ENCODE peak calls at places on chromosomes 3 and 15, in four cellular contexts. E is GM12878, U is HepG2, Z is K562. P is an unnamed sample.

GRCh38 chr3:171744055-171744741 is 66.1 kb downstream of the PLD1 start:
- DNase-seq in Z (no peak), E (no peak), U (no peak), P (no peak)

GRCh38 chr3:120348065-120348980 is 831 bp downstream of the LRRC58 start:
- DNase-seq in E (no peak), U (peak; percentile 6), Z (no peak), P (peak; percentile 51)

GRCh38 chr3:134427400-134428111 is 53.3 kb upstream of the AMOTL2 start:
- DNase-seq in Z (no peak), U (peak; percentile 75), E (no peak), P (no peak)

GRCh38 chr3:105527949-105528348 is 161.2 kb downstream of the ALCAM start:
- DNase-seq in Z (no peak), E (no peak), U (no peak), P (peak; percentile 38)

GRCh38 chr15:64938192-64938591 is 26.5 kb downstream of the ANKDD1A start:
- DNase-seq in E (no peak), U (peak; percentile 77), Z (no peak), P (no peak)

GRCh38 chr3:39801216-39801615 is 8.2 kb upstream of the MYRIP start:
- DNase-seq in Z (no peak), E (no peak), U (no peak), P (no peak)

GRCh38 chr3:11236588-11237461 is 35.4 kb upstream of the ATG7 start:
- DNase-seq in E (no peak), Z (peak; percentile 70), U (peak; percentile 39), P (peak; percentile 63)

GRCh38 chr3:122932251-122932967 is 95.2 kb downstream of the SEMA5B start:
- DNase-seq in E (no peak), Z (no peak), U (no peak), P (no peak)

GRCh38 chr3:38022301-38022700 is 7.1 kb downstream of the PLCD1 start:
- DNase-seq in E (no peak), U (no peak), Z (no peak), P (no peak)

GRCh38 chr3:40387001-40387894 is at the start of gene ENTPD3:
- DNase-seq in E (no peak), U (no peak), Z (peak; percentile 89), P (no peak)

GRCh38 chr3:33250712-33251111 is 26.5 kb upstream of the FBXL2 start:
- DNase-seq in U (no peak), Z (no peak), E (no peak), P (no peak)

DNA sequence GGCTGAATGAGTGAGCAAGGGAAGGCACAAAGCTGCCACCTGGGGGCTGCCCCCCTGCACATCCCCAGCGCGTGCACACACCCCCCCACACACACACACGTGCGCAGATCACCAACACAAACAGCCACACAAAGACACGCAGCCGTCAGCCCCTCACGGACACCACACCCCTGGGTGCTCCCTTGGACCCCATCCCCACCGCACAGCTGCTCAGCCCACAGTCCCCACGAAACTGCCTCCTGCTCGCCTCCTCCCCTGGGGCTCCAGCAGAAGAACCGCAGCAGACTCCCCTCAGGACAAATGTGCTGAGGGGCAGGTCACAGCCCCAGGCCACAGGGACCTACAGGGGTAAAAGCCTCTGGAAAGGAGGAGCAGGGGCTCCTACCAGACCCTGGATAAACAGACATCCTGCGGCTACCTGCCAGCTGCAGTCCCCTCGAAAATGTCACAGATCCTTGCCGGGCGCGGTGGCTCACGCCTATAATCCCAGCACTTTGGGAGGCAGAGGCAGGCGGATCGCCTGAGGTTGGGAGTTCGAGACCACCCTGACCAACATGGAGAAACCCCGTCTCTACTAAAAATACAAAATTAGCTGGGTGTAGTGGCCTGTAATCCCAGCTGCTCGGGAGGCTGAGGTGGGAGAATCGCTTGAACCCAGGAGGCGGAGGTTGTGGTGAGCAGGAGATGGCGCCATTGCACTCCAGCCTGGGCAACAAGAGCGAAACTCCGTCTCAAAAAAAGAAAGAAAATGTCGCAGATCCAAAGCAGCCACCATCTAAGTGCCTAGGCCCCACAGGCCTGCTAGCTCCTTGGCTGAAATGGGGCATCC is 6.5 kb downstream of the TWF2 start:
- DNase-seq in E (no peak), U (no peak), Z (no peak), P (no peak)
- TF ChIP-seq TARDBP in E (no peak), U (no peak), Z (no peak), P (no peak)

DNA sequence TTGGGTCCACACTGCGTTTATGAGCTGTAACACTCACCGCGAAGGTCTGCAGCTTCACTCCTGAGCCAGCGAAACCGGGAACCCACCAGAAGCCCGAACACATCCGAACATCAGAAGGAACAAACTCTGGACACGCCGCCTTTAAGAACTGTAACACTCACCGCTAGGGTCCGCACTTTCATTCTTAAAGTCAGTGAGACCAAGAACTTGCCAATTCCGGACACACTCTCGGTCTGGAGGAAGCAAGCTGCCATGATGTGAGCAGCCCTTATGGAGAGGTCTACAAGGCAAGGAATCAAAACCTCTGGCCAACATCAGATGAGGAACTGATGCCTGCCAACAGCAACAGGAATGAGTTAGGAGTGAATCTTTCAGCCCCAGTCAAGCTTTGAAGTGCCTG is 62.9 kb downstream of the SLC28A2 start:
- DNase-seq in Z (no peak), U (no peak), E (no peak), P (no peak)
- TF ChIP-seq TARDBP in Z (no peak), U (no peak), E (no peak), P (no peak)

GRCh38 chr3:174232658-174233429 is 626.3 kb upstream of the NAALADL2 start:
- DNase-seq in Z (no peak), U (no peak), E (no peak), P (no peak)

GRCh38 chr3:174233511-174233910 is 625.6 kb upstream of the NAALADL2 start:
- DNase-seq in E (no peak), U (no peak), Z (no peak), P (no peak)

DNA sequence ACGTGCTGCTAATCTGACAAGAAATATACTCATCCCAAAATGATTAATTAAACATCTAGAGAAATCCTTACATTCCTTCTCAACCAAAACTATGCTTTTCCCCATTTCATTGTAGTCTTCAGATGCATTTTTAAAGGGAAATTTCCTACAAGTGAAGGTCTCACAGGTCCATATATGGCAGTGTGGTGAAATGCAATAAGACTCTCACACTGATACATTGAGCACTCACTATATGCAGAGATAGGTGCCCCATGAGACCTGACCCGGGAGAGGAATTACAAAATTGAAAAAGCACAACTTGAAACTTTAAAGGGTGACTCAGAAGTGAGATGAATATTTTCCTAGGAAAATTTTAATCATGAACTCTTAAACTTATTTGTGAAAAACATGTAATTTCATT is 629.2 kb upstream of the NAALADL2 start:
- DNase-seq in E (no peak), Z (no peak), U (no peak), P (no peak)
- TF ChIP-seq TARDBP in E (no peak), Z (no peak), U (no peak), P (no peak)

GRCh38 chr3:64179860-64180259 is 45.4 kb downstream of the PRICKLE2 start:
- DNase-seq in E (no peak), Z (no peak), U (no peak), P (no peak)
- TF ChIP-seq TARDBP in E (no peak), Z (no peak), U (no peak), P (no peak)

GRCh38 chr15:68210821-68211655 is 5.9 kb upstream of the CALML4 start:
- DNase-seq in Z (peak; percentile 68), E (no peak), U (no peak), P (peak; percentile 76)
- TF ChIP-seq TARDBP in Z (no peak), E (no peak), U (no peak), P (no peak)

DNA sequence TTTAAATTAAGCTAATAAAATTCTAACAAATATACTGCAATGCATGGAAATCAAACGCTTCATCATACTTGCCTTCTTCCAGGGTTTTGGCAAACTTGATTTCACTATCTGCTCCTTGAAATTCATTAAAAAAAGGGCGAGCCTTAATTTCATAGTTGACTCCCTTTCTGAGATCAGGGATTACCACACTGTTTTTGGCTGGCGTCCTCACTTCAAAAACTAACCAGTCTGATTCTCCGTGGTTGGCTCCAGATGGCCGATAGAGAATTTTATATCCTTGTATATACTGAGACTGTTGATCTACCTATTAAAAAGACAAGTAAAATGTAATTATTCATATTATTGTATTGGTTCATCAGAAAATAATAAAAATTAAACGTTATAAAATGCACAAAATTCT is 1106.8 kb downstream of the ROBO1 start:
- DNase-seq in E (no peak), Z (no peak), U (no peak), P (no peak)
- TF ChIP-seq TARDBP in E (no peak), Z (no peak), U (no peak), P (no peak)

GRCh38 chr3:69181592-69182211 is 59.3 kb upstream of the LMOD3 start:
- DNase-seq in E (no peak), Z (no peak), U (peak; percentile 80), P (no peak)
- TF ChIP-seq TARDBP in E (no peak), Z (no peak), U (no peak), P (no peak)

P was measured in HEK293T.